ENCODE peak calls at places on chromosomes 3 and 15, in seven cellular contexts. N, J, Y, R, H, K and S are unnamed samples.

GRCh38 chr3:52346623-52347530 is 30.8 kb downstream of the DNAH1 start:
- DNase-seq in R (no peak), H (peak), K (no peak), J (no peak), Y (peak), N (no peak), S (no peak)

GRCh38 chr3:111073186-111073585 is 1.6 kb downstream of the NECTIN3 start:
- DNase-seq in H (no peak), Y (no peak), K (no peak), J (no peak), R (no peak), N (peak), S (no peak)

GRCh38 chr3:7875858-7876442 is 625.7 kb upstream of the LMCD1 start:
- DNase-seq in Y (no peak), J (no peak), K (no peak), H (no peak), R (no peak), N (no peak), S (peak)

GRCh38 chr3:197309528-197310361 is 11.3 kb upstream of the DLG1 start:
- DNase-seq in Y (no peak), H (no peak), N (peak), J (no peak), R (no peak), K (peak), S (no peak)

GRCh38 chr15:101000271-101000681 is 81.1 kb downstream of the LRRK1 start:
- DNase-seq in K (no peak), J (no peak), R (no peak), N (no peak), H (no peak), Y (no peak), S (peak)

GRCh38 chr15:84715442-84716035 is 400 bp downstream of the SEC11A start:
- DNase-seq in Y (peak), H (peak), R (peak), J (peak), K (no peak), N (peak), S (peak)

GRCh38 chr15:40429068-40429707 is 11.6 kb upstream of the BAHD1 start:
- DNase-seq in H (no peak), N (no peak), J (no peak), R (no peak), Y (no peak), K (no peak), S (no peak)

GRCh38 chr3:118863731-118864322 is 170.8 kb downstream of the IGSF11 start:
- DNase-seq in R (peak), N (no peak), K (no peak), J (no peak), H (no peak), Y (no peak), S (peak)

GRCh38 chr15:93566777-93567176 is 477.8 kb upstream of the RGMA start:
- DNase-seq in H (no peak), J (no peak), N (peak), Y (no peak), R (no peak), K (no peak), S (peak)

GRCh38 chr3:149021830-149022229 is 30.5 kb downstream of the GYG1 start:
- DNase-seq in Y (no peak), J (no peak), K (no peak), R (no peak), N (no peak), H (no peak), S (peak)

GRCh38 chr15:63763476-63764123 is 70.1 kb downstream of the HERC1 start:
- DNase-seq in R (no peak), Y (no peak), J (no peak), N (no peak), K (no peak), H (no peak), S (no peak)

GRCh38 chr15:72722071-72722696 is 36.2 kb downstream of the BBS4 start:
- DNase-seq in N (peak), R (peak), H (peak), J (peak), K (peak), Y (no peak), S (peak)

GRCh38 chr15:52281085-52282035 is 14.2 kb downstream of the MYO5C start:
- DNase-seq in J (no peak), N (no peak), H (peak), K (no peak), R (no peak), Y (no peak), S (no peak)

DNA sequence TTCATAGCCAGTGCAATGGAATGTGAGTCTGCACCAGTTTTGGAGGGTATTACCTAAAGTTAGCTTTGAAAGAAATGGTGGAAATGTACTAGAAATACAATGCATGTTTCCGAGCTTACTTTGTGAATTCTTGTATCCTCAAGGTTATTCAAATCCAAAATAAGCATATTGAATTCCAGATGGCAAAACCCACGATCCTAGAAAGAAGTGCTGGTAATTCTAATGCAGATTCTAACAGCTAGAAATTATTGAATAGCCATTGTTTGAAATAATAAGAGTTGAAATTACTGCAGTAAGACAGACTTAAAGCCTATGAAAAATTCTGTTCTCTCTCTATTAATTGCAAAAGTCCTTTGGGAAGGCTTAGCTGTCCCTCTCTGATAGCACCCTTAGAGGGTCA is 258.4 kb downstream of the CHL1 start:
- DNase-seq in K (no peak), N (no peak), H (no peak), R (no peak), Y (no peak), J (no peak), S (no peak)
- H3K27ac ChIP-seq in K (no peak), N (no peak), H (no peak), R (no peak), Y (no peak), J (no peak), S (no peak)

GRCh38 chr3:129534428-129535027 is 6.1 kb downstream of the RHO start:
- DNase-seq in R (no peak), N (peak), H (no peak), J (no peak), K (no peak), Y (no peak), S (peak)
- H3K27ac ChIP-seq in R (no peak), N (peak), H (no peak), J (no peak), K (no peak), Y (no peak), S (peak)

GRCh38 chr3:34948431-34948971 is 690.8 kb upstream of the ARPP21 start:
- DNase-seq in R (no peak), N (no peak), K (no peak), Y (no peak), H (no peak), J (no peak), S (peak)

GRCh38 chr3:34942256-34942655 is 697.1 kb upstream of the ARPP21 start:
- DNase-seq in H (no peak), R (no peak), N (no peak), K (no peak), Y (no peak), J (no peak), S (no peak)

GRCh38 chr3:34947849-34948248 is 691.5 kb upstream of the ARPP21 start:
- DNase-seq in K (no peak), R (no peak), N (no peak), J (no peak), Y (no peak), H (no peak), S (peak)
- H3K27ac ChIP-seq in K (no peak), R (no peak), N (no peak), J (no peak), Y (no peak), H (no peak), S (no peak)

DNA sequence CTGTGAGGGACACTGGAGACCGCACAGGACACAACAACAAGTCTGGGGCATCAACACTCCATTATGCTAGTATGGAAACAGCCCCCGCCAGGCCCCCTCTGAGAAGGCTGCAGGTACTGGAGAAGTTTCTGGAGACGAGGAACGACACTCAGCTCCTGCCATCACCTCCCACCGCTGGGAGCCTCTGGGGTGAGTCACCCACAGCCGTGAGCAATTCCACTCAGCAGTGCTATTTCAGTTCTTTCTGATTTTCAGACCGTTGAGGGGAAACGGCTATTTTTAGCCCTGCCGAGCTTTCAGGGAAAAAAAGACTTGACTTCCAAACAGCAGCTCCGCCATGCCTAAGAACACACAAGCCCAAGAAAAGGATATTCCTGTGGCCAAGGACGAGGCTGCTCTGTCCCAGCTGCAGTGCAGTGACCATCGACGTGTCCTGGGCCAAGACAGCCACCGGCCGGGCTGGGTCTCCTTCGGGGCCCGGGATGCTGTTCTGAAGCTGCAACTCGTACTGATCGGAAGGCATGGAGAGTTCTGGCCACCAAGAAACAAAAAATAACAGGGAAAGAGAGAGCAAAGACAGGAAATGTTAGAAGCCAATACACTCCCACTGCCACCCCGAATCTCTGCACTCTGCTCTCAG is 40.8 kb downstream of the NUP210 start:
- DNase-seq in Y (peak), N (peak), R (no peak), H (no peak), K (no peak), J (no peak), S (no peak)
- H3K27ac ChIP-seq in Y (peak), N (no peak), R (no peak), H (no peak), K (no peak), J (no peak), S (no peak)

DNA sequence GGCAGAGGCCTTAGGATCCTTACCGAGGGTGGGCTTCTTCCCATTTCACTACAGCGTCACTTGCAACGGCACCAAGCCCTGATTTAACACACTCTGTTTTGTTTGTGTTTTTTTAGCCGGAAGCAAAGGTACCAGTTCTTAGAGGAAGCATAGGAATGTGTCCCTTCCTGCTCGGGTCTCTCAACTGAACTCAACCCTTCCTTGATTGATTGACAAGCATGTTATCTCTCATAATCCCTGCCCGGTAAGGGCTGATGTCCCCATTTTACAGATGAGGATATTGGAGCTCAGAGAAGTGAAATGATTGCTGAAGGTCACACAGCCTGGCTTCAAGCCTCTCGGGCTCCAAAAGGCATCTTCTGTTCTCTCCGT is 26.6 kb upstream of the MAGEF1 start:
- DNase-seq in K (no peak), H (no peak), R (no peak), N (no peak), Y (no peak), J (no peak), S (no peak)
- H3K27ac ChIP-seq in K (no peak), H (no peak), R (no peak), N (peak), Y (no peak), J (no peak), S (no peak)

DNA sequence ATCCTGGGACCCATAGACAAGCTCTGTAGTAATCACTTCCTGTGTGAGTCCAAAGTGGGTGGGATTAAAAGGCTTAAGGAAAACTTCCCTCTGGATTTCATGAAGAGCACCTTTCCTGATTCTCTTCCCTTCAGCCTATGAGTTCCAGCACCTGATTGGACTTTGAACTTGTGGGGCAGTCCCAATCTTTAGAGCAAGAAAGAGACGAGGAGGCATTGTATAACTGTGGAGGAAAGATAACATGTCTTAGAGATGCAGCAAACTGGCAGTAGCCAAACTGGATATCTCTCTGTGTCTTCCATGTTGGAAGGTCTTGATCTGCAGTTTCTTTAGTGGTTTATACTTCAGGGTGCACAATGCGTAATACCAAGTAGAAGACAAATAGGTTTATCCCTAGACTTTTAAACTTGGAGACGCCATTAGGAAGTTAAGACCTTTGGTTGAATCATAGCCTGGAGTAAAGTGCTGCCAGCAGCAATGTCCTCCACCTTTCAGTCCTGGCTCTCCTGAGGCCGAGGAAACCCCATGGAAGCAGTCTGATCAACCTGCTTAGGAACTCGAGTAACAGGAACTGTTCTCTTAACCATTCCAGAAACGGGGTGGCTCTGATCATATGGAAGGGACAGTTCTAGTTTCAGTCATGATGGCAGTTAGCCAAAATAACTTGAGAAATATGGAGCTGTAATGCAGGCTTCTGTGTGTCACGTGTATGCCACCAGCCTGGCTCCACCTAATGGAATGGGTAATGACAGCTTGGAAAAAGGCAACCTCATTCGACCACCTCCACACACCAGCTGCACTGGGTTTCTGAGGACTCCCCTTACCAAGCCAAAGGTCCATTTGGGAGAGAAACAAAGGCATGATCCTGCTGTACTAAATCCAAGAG is 4.7 kb downstream of the EIF1B start:
- DNase-seq in J (no peak), Y (no peak), K (no peak), N (peak), H (no peak), R (no peak), S (no peak)
- H3K27ac ChIP-seq in J (no peak), Y (no peak), K (no peak), N (peak), H (no peak), R (no peak), S (no peak)